ENCODE peak calls at places on chromosomes 16 and 17, in six cellular contexts. One of them, this sample, is unnamed.

GRCh38 chr17:55632893-55633292 is 89.8 kb downstream of the TMEM100 start:
- DNase-seq in SK-N-SH: no peak
- DNase-seq in K562: no peak
- DNase-seq in HepG2: no peak
- DNase-seq in GM12878: no peak
- DNase-seq in HCT116: no peak
- DNase-seq in this sample: no peak

GRCh38 chr17:50935201-50936124 is 69.3 kb upstream of the TOB1 start:
- DNase-seq in SK-N-SH: no peak
- DNase-seq in K562: no peak
- DNase-seq in HepG2: peak; percentile 63
- DNase-seq in GM12878: no peak
- DNase-seq in HCT116: no peak
- DNase-seq in this sample: no peak

GRCh38 chr17:42603318-42603717 is 5.9 kb downstream of the RETREG3 start:
- DNase-seq in SK-N-SH: no peak
- DNase-seq in K562: no peak
- DNase-seq in HepG2: no peak
- DNase-seq in GM12878: no peak
- DNase-seq in HCT116: no peak
- DNase-seq in this sample: no peak

GRCh38 chr16:90046971-90047713 is 27.9 kb upstream of the DBNDD1 start:
- DNase-seq in SK-N-SH: no peak
- DNase-seq in K562: no peak
- DNase-seq in HepG2: peak; percentile 45
- DNase-seq in GM12878: no peak
- DNase-seq in HCT116: no peak
- DNase-seq in this sample: no peak

GRCh38 chr16:85924675-85925074 is 25.7 kb downstream of the IRF8 start:
- DNase-seq in SK-N-SH: no peak
- DNase-seq in K562: no peak
- DNase-seq in HepG2: no peak
- DNase-seq in GM12878: no peak
- DNase-seq in HCT116: no peak
- DNase-seq in this sample: no peak

GRCh38 chr16:61871837-61872777 is 164.1 kb downstream of the CDH8 start:
- DNase-seq in SK-N-SH: no peak
- DNase-seq in K562: no peak
- DNase-seq in HepG2: no peak
- DNase-seq in GM12878: no peak
- DNase-seq in HCT116: no peak
- DNase-seq in this sample: no peak

GRCh38 chr17:34706029-34706428 is 126.6 kb downstream of the TMEM132E start:
- DNase-seq in SK-N-SH: no peak
- DNase-seq in K562: peak; percentile 24
- DNase-seq in HepG2: no peak
- DNase-seq in GM12878: no peak
- DNase-seq in HCT116: no peak
- DNase-seq in this sample: no peak

GRCh38 chr17:81685108-81685507 is 1.3 kb downstream of the HGS start:
- DNase-seq in SK-N-SH: peak; percentile 28
- DNase-seq in K562: no peak
- DNase-seq in HepG2: no peak
- DNase-seq in GM12878: no peak
- DNase-seq in HCT116: no peak
- DNase-seq in this sample: no peak

GRCh38 chr16:72924918-72925630 is 122.9 kb downstream of the ZFHX3 start:
- DNase-seq in SK-N-SH: no peak
- DNase-seq in K562: no peak
- DNase-seq in HepG2: peak; percentile 100
- DNase-seq in GM12878: no peak
- DNase-seq in HCT116: no peak
- DNase-seq in this sample: no peak

GRCh38 chr16:12208341-12209035 is 232.0 kb downstream of the SNX29 start:
- DNase-seq in SK-N-SH: no peak
- DNase-seq in K562: no peak
- DNase-seq in HepG2: no peak
- DNase-seq in GM12878: no peak
- DNase-seq in HCT116: no peak
- DNase-seq in this sample: no peak

GRCh38 chr17:29151567-29151966 is 28.6 kb downstream of the MYO18A start:
- DNase-seq in SK-N-SH: no peak
- DNase-seq in K562: peak; percentile 51
- DNase-seq in HepG2: peak; percentile 94
- DNase-seq in GM12878: no peak
- DNase-seq in HCT116: peak; percentile 70
- DNase-seq in this sample: no peak

GRCh38 chr17:40615295-40615988 is 32.2 kb downstream of the SMARCE1 start:
- DNase-seq in SK-N-SH: peak; percentile 41
- DNase-seq in K562: peak; percentile 75
- DNase-seq in HepG2: peak; percentile 76
- DNase-seq in GM12878: peak; percentile 93
- DNase-seq in HCT116: peak; percentile 69
- DNase-seq in this sample: peak; percentile 20

GRCh38 chr16:29912087-29912486 is 11.8 kb downstream of the ASPHD1 start:
- DNase-seq in SK-N-SH: no peak
- DNase-seq in K562: no peak
- DNase-seq in HepG2: no peak
- DNase-seq in GM12878: no peak
- DNase-seq in HCT116: no peak
- DNase-seq in this sample: no peak

GRCh38 chr16:7218936-7219335 is 113.7 kb upstream of the RBFOX1 start:
- DNase-seq in SK-N-SH: no peak
- DNase-seq in K562: no peak
- DNase-seq in HepG2: no peak
- DNase-seq in GM12878: no peak
- DNase-seq in HCT116: no peak
- DNase-seq in this sample: no peak

GRCh38 chr17:77365584-77366186 is 224.9 kb downstream of the SEC14L1 start:
- DNase-seq in SK-N-SH: peak; percentile 48
- DNase-seq in K562: no peak
- DNase-seq in HepG2: no peak
- DNase-seq in GM12878: no peak
- DNase-seq in HCT116: peak; percentile 85
- DNase-seq in this sample: no peak

GRCh38 chr17:82384730-82385429 is 13.3 kb downstream of the UTS2R start:
- DNase-seq in SK-N-SH: peak; percentile 59
- DNase-seq in K562: no peak
- DNase-seq in HepG2: peak; percentile 74
- DNase-seq in GM12878: no peak
- DNase-seq in HCT116: no peak
- DNase-seq in this sample: no peak

GRCh38 chr17:59572301-59572924 is 7.0 kb downstream of the DHX40 start:
- DNase-seq in SK-N-SH: no peak
- DNase-seq in K562: no peak
- DNase-seq in HepG2: no peak
- DNase-seq in GM12878: no peak
- DNase-seq in HCT116: no peak
- DNase-seq in this sample: no peak

DNA sequence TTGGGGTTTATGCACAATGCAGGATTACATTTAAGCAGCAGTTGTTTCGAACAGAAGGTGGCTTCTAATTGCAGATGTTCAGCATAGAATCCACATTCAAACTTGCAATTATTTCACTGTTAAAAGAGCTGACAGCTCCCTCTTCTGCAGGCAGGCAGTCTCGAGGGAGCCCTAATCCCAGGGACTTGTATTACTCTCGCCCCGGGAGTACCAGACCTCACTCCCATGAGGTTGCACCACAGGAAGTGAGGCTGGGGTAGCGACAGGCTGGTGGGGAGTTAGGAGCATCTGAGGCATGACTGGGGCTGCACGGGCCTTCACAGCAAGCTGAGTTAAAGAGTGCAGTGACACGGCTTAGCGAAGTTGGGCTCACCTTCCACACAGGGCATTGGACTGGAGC is 484.4 kb upstream of the EEF2KMT start:
- DNase-seq in SK-N-SH: no peak
- DNase-seq in K562: no peak
- DNase-seq in HepG2: no peak
- DNase-seq in GM12878: no peak
- DNase-seq in HCT116: no peak
- DNase-seq in this sample: no peak
- TF ChIP-seq POLR2AphosphoS5 in SK-N-SH: no peak
- TF ChIP-seq POLR2AphosphoS5 in K562: no peak
- TF ChIP-seq POLR2AphosphoS5 in HepG2: no peak
- TF ChIP-seq POLR2AphosphoS5 in GM12878: no peak
- TF ChIP-seq POLR2AphosphoS5 in HCT116: no peak
- TF ChIP-seq POLR2AphosphoS5 in this sample: no peak

DNA sequence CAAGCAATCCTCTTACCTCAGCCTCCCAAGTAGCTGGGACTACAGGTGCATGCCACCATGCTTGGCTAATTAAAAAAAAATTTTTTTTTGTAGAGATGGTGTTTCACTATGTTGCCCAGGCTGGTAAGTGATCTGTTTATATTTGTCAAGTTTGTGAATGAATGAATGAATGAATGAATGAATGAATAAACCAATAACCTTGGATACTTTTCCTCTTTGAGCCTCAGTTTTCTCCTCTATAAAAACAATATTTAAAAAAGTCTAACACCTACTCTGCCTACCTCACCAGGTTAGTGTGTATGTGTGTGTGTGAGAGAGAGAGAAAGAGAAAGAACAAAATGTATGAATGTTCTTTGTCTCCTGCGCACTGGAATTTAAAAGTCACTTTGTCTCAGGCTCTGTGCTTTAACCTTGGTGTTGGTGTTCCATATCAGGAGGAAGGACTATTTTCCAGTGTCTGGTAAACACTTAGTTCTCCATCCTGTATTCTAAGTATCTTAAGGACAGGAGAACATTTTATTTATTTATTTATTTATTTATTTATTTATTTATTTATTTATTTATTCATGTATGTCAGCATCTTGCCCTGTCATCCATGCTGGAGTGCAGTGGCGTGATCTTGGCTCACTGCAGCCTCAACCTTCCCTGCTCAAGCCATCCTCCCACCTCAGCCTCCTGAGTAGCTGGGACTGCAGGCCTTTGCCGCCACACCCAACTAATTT is 27.1 kb downstream of the CHD9 start:
- DNase-seq in SK-N-SH: no peak
- DNase-seq in K562: no peak
- DNase-seq in HepG2: no peak
- DNase-seq in GM12878: no peak
- DNase-seq in HCT116: no peak
- DNase-seq in this sample: no peak
- H3K4me1 ChIP-seq in SK-N-SH: peaks cover 68% of the 10 kb centered on the region
- H3K4me1 ChIP-seq in K562: peaks cover 5% of the 10 kb centered on the region
- H3K4me1 ChIP-seq in HepG2: peaks cover 13% of the 10 kb centered on the region
- H3K4me1 ChIP-seq in GM12878: peaks cover 4% of the 10 kb centered on the region
- H3K4me1 ChIP-seq in HCT116: no peaks in the 10 kb centered on the region
- H3K4me1 ChIP-seq in this sample: no peaks in the 10 kb centered on the region

GRCh38 chr16:84652565-84652964 is 4.3 kb downstream of the KLHL36 start:
- DNase-seq in SK-N-SH: no peak
- DNase-seq in K562: no peak
- DNase-seq in HepG2: no peak
- DNase-seq in GM12878: no peak
- DNase-seq in HCT116: no peak
- DNase-seq in this sample: no peak
- TF ChIP-seq SIN3A in SK-N-SH: no peak
- TF ChIP-seq SIN3A in K562: no peak
- TF ChIP-seq SIN3A in HepG2: no peak
- TF ChIP-seq SIN3A in GM12878: no peak
- TF ChIP-seq SIN3A in HCT116: no peak
- TF ChIP-seq SIN3A in this sample: no peak

DNA sequence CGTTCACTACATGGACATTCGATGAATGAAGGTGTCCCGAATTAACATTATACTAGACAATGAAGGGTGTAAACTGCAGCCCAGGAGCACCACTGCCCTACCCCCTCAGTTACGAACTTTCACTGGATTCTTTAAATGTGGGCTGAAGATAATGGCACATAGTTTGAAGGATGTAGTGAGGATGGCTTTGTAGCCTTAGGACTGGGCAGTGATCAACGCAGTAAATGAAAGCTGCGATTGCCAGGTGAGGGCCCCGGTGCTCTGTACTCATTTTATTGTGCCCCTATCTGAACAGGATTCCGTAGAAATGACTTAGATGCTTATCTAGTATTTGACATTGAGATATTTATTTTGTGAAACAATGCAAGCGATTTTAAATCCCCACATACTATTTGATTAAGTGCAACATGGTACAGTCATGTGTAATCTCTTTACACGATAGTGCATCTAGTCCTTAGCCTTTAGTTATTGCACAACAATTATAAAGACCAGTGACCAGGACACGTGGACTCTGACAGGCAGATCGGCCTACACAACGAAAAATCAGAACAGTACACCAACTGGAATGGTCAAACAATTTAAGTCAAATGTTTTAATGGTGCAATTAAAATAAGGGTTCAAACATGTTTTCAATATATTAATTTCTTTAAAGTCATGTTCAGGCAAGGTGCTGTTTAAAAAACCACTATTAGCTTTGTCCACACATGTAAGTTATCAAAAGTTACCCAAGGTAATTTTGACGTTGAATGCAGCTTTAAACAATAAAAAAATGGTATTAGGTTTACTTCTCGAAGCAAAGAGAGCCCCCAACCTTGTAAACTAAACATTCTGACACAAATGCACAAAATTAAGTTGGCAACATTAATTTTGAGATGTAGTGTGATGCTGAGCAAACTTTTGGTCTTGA is 17.4 kb upstream of the ERN1 start:
- DNase-seq in SK-N-SH: peak; percentile 45
- DNase-seq in K562: peak; percentile 28
- DNase-seq in HepG2: peak; percentile 85
- DNase-seq in GM12878: no peak
- DNase-seq in HCT116: no peak
- DNase-seq in this sample: no peak
- TF ChIP-seq POLR2AphosphoS5 in SK-N-SH: peak; percentile 94
- TF ChIP-seq POLR2AphosphoS5 in K562: peak; percentile 54
- TF ChIP-seq POLR2AphosphoS5 in HepG2: peak; percentile 53
- TF ChIP-seq POLR2AphosphoS5 in GM12878: peak; percentile 77
- TF ChIP-seq POLR2AphosphoS5 in HCT116: peak; percentile 89
- TF ChIP-seq POLR2AphosphoS5 in this sample: peak; percentile 42

DNA sequence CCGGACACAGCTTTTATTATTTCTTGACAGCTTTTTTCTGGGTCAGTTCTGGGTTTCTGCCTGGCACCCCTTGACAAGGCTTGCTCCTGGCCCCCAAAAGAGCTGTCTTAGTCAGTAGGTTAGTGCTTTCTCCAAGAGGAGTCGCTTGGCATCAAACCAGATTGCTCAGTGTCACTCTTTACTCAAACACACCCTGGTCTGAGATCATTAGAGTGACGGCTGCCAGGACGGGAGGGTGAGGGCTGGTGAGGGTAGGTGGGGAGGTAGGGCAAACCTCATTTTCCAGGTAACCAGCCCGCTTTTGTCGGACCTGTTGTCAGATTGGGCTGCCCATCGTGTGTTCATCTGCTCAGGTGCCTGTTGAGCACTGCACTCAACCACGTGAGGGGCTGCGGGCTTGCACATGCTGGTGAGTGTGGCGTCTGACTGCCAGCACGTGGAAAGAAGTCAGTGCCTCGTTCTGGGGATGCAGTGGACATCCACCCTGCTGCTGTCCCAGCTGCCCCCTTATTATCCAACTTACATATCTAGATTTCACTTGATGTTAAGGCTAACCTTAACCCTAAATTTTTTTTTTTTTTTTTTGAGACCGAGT is 12.4 kb downstream of the TMEM94 start:
- DNase-seq in SK-N-SH: no peak
- DNase-seq in K562: no peak
- DNase-seq in HepG2: no peak
- DNase-seq in GM12878: no peak
- DNase-seq in HCT116: no peak
- DNase-seq in this sample: no peak
- H3K4me1 ChIP-seq in SK-N-SH: no peaks in the 10 kb centered on the region
- H3K4me1 ChIP-seq in K562: no peaks in the 10 kb centered on the region
- H3K4me1 ChIP-seq in HepG2: peaks cover 24% of the 10 kb centered on the region
- H3K4me1 ChIP-seq in GM12878: no peaks in the 10 kb centered on the region
- H3K4me1 ChIP-seq in HCT116: no peaks in the 10 kb centered on the region
- H3K4me1 ChIP-seq in this sample: no peaks in the 10 kb centered on the region

GRCh38 chr17:19613979-19614378 is 34.6 kb upstream of the ALDH3A2 start:
- DNase-seq in SK-N-SH: no peak
- DNase-seq in K562: no peak
- DNase-seq in HepG2: no peak
- DNase-seq in GM12878: no peak
- DNase-seq in HCT116: no peak
- DNase-seq in this sample: no peak
- TF ChIP-seq SIN3A in SK-N-SH: no peak
- TF ChIP-seq SIN3A in K562: no peak
- TF ChIP-seq SIN3A in HepG2: no peak
- TF ChIP-seq SIN3A in GM12878: no peak
- TF ChIP-seq SIN3A in HCT116: no peak
- TF ChIP-seq SIN3A in this sample: no peak

This sample was measured in Panc1.